ENCODE peak calls at places on chromosomes 6 and 20, in six cellular contexts. One of them, this sample, is unnamed.
A peak's percentile ranks its signal among the peaks of the same experiment; 100 is the strongest.

GRCh38 chr6:110338820-110339470 is 19.2 kb downstream of the METTL24 start:
- DNase-seq in tibial nerve: no peak
- DNase-seq in GM12865: no peak
- DNase-seq in Right ventricle myocardium superior: no peak
- DNase-seq in left kidney: no peak
- DNase-seq in LHCN-M2: no peak
- DNase-seq in this sample: no peak

GRCh38 chr20:9467995-9468394 is 46.4 kb upstream of the LAMP5 start:
- DNase-seq in tibial nerve: no peak
- DNase-seq in GM12865: peak; percentile 25
- DNase-seq in Right ventricle myocardium superior: no peak
- DNase-seq in left kidney: peak; percentile 19
- DNase-seq in LHCN-M2: no peak
- DNase-seq in this sample: no peak

GRCh38 chr6:122817766-122818165 is 28.7 kb downstream of the SMPDL3A start:
- DNase-seq in tibial nerve: no peak
- DNase-seq in GM12865: no peak
- DNase-seq in Right ventricle myocardium superior: no peak
- DNase-seq in left kidney: no peak
- DNase-seq in LHCN-M2: no peak
- DNase-seq in this sample: no peak

GRCh38 chr6:30463651-30464618 is 25.4 kb upstream of the HLA-E start:
- DNase-seq in tibial nerve: no peak
- DNase-seq in GM12865: peak; percentile 62
- DNase-seq in Right ventricle myocardium superior: peak; percentile 75
- DNase-seq in left kidney: peak; percentile 66
- DNase-seq in LHCN-M2: peak; percentile 49
- DNase-seq in this sample: peak; percentile 46

GRCh38 chr20:63136296-63136695 is 79.6 kb downstream of the YTHDF1 start:
- DNase-seq in tibial nerve: no peak
- DNase-seq in GM12865: no peak
- DNase-seq in Right ventricle myocardium superior: peak; percentile 17
- DNase-seq in left kidney: no peak
- DNase-seq in LHCN-M2: no peak
- DNase-seq in this sample: no peak

GRCh38 chr20:64166712-64167615 is 2.7 kb downstream of the MYT1 start:
- DNase-seq in tibial nerve: no peak
- DNase-seq in GM12865: no peak
- DNase-seq in Right ventricle myocardium superior: peak; percentile 30
- DNase-seq in left kidney: peak; percentile 67
- DNase-seq in LHCN-M2: no peak
- DNase-seq in this sample: no peak

GRCh38 chr6:157579467-157580031 is 198.6 kb downstream of the ZDHHC14 start:
- DNase-seq in tibial nerve: no peak
- DNase-seq in GM12865: no peak
- DNase-seq in Right ventricle myocardium superior: no peak
- DNase-seq in left kidney: no peak
- DNase-seq in LHCN-M2: no peak
- DNase-seq in this sample: no peak

GRCh38 chr20:62986257-62986807 is 20.4 kb downstream of the BHLHE23 start:
- DNase-seq in tibial nerve: no peak
- DNase-seq in GM12865: no peak
- DNase-seq in Right ventricle myocardium superior: no peak
- DNase-seq in left kidney: no peak
- DNase-seq in LHCN-M2: no peak
- DNase-seq in this sample: no peak

GRCh38 chr6:135346747-135347146 is 150.8 kb downstream of the AHI1 start:
- DNase-seq in tibial nerve: no peak
- DNase-seq in GM12865: peak; percentile 14
- DNase-seq in Right ventricle myocardium superior: no peak
- DNase-seq in left kidney: no peak
- DNase-seq in LHCN-M2: peak; percentile 10
- DNase-seq in this sample: no peak

GRCh38 chr6:67722861-67723261 is 912.2 kb upstream of the ADGRB3 start:
- DNase-seq in tibial nerve: no peak
- DNase-seq in GM12865: no peak
- DNase-seq in Right ventricle myocardium superior: peak; percentile 22
- DNase-seq in left kidney: no peak
- DNase-seq in LHCN-M2: no peak
- DNase-seq in this sample: no peak

GRCh38 chr6:101403566-101403965 is 10.1 kb downstream of the GRIK2 start:
- DNase-seq in tibial nerve: no peak
- DNase-seq in GM12865: no peak
- DNase-seq in Right ventricle myocardium superior: no peak
- DNase-seq in left kidney: peak; percentile 90
- DNase-seq in LHCN-M2: no peak
- DNase-seq in this sample: no peak

GRCh38 chr20:49132995-49133451 is 55.1 kb downstream of the STAU1 start:
- DNase-seq in tibial nerve: peak; percentile 66
- DNase-seq in GM12865: peak; percentile 71
- DNase-seq in Right ventricle myocardium superior: no peak
- DNase-seq in left kidney: peak; percentile 90
- DNase-seq in LHCN-M2: peak; percentile 76
- DNase-seq in this sample: no peak

GRCh38 chr20:38890497-38890818 is 35.8 kb upstream of the FAM83D start:
- DNase-seq in tibial nerve: no peak
- DNase-seq in GM12865: peak; percentile 33
- DNase-seq in Right ventricle myocardium superior: no peak
- DNase-seq in left kidney: no peak
- DNase-seq in LHCN-M2: no peak
- DNase-seq in this sample: no peak

GRCh38 chr6:17845598-17845997 is 138.9 kb upstream of the NUP153 start:
- DNase-seq in tibial nerve: no peak
- DNase-seq in GM12865: no peak
- DNase-seq in Right ventricle myocardium superior: no peak
- DNase-seq in left kidney: peak; percentile 50
- DNase-seq in LHCN-M2: no peak
- DNase-seq in this sample: no peak

GRCh38 chr6:16972535-16972934 is 129.3 kb upstream of the STMND1 start:
- DNase-seq in tibial nerve: no peak
- DNase-seq in GM12865: peak; percentile 15
- DNase-seq in Right ventricle myocardium superior: no peak
- DNase-seq in left kidney: no peak
- DNase-seq in LHCN-M2: no peak
- DNase-seq in this sample: no peak

GRCh38 chr6:53894086-53894485 is 99.3 kb downstream of the LRRC1 start:
- DNase-seq in tibial nerve: no peak
- DNase-seq in GM12865: peak; percentile 64
- DNase-seq in Right ventricle myocardium superior: no peak
- DNase-seq in left kidney: no peak
- DNase-seq in LHCN-M2: peak; percentile 68
- DNase-seq in this sample: no peak

This sample was measured in stimulated activated CD8-positive, alpha-beta memory T cell treated with anti-CD3 and anti-CD28 coated beads, Interleukin-12 subunit alpha, Interleukin-12 subunit beta, amount 100 ng/mL, for 4 hours.